ENCODE peak calls at places on chromosome 19, in eight cellular contexts. T, W, Z, I, C, R, H and O are unnamed samples. For H4K20me1, the result is how much of the 10 kb centered on the place peaks cover.

GRCh38 chr19:9467161-9467560 is 31.3 kb downstream of the ZNF560 start:
- DNase-seq in Z (no peak), W (no peak), C (no peak), H (no peak), R (no peak), T (no peak), I (no peak), O (no peak)

GRCh38 chr19:51663650-51664049 is 17.0 kb upstream of the SIGLEC14 start:
- DNase-seq in Z (no peak), T (no peak), C (no peak), H (no peak), W (no peak), I (no peak), R (no peak), O (no peak)

GRCh38 chr19:49613374-49613773 is 22.4 kb downstream of the PRR12 start:
- DNase-seq in W (no peak), Z (no peak), T (peak), R (peak), C (no peak), I (no peak), H (peak), O (no peak)

GRCh38 chr19:23346696-23347095 is 48.6 kb downstream of the ZNF91 start:
- DNase-seq in R (no peak), C (no peak), W (no peak), Z (no peak), H (no peak), I (no peak), T (no peak), O (no peak)

GRCh38 chr19:50258918-50259372 is 55.5 kb downstream of the MYH14 start:
- DNase-seq in H (peak), C (no peak), I (peak), R (peak), W (peak), T (peak), Z (peak), O (peak)

GRCh38 chr19:46309056-46309455 is 12.2 kb downstream of the HIF3A start:
- DNase-seq in T (no peak), R (no peak), W (no peak), C (no peak), I (no peak), Z (no peak), H (no peak), O (no peak)

GRCh38 chr19:51131780-51132680 is 7.3 kb downstream of the SIGLEC9 start:
- DNase-seq in C (no peak), R (peak), T (no peak), Z (peak), H (peak), I (peak), W (no peak), O (peak)

GRCh38 chr19:7833225-7834156 is 3.5 kb downstream of the EVI5L start:
- DNase-seq in W (no peak), T (peak), C (no peak), Z (no peak), I (no peak), H (peak), R (no peak), O (no peak)

GRCh38 chr19:48695743-48696352 is at the start of gene FUT2:
- DNase-seq in R (peak), H (no peak), I (no peak), T (no peak), C (no peak), Z (peak), W (no peak), O (peak)

GRCh38 chr19:30799854-30800755 is 427.9 kb downstream of the ZNF536 start:
- DNase-seq in C (peak), W (no peak), H (peak), T (no peak), R (peak), Z (peak), I (no peak), O (peak)

GRCh38 chr19:29277107-29277506 is 64.2 kb upstream of the UQCRFS1 start:
- DNase-seq in H (no peak), W (peak), T (no peak), R (no peak), Z (peak), I (no peak), C (peak), O (peak)

GRCh38 chr19:18000981-18001836 is 6.8 kb upstream of the ARRDC2 start:
- DNase-seq in H (peak), T (peak), W (peak), Z (peak), I (peak), C (no peak), R (peak), O (peak)

GRCh38 chr19:38034153-38034835 is 127.3 kb downstream of the SIPA1L3 start:
- DNase-seq in C (no peak), Z (no peak), T (no peak), W (peak), I (no peak), R (no peak), H (peak), O (no peak)

GRCh38 chr19:588093-588742 is 1.5 kb upstream of the HCN2 start:
- DNase-seq in R (peak), H (peak), T (peak), W (peak), C (peak), I (peak), Z (peak), O (peak)

GRCh38 chr19:47697863-47698609 is 15.2 kb upstream of the EHD2 start:
- DNase-seq in Z (peak), T (peak), W (peak), I (peak), C (peak), R (peak), H (peak), O (peak)

GRCh38 chr19:13832096-13832495 is 36.9 kb downstream of the ZSWIM4 start:
- DNase-seq in R (no peak), T (no peak), H (peak), W (no peak), Z (no peak), C (no peak), I (no peak), O (no peak)

GRCh38 chr19:16143399-16144215 is at the start of gene HSH2D:
- DNase-seq in C (peak), T (peak), I (no peak), R (peak), W (peak), Z (no peak), H (no peak), O (peak)

GRCh38 chr19:3516675-3517207 is 10.6 kb downstream of the FZR1 start:
- DNase-seq in R (no peak), I (peak), Z (no peak), H (no peak), C (peak), T (peak), W (peak), O (no peak)

GRCh38 chr19:49448432-49448786 is 3.2 kb downstream of the PIH1D1 start:
- DNase-seq in R (no peak), I (no peak), T (no peak), C (no peak), Z (no peak), W (no peak), H (no peak), O (no peak)

GRCh38 chr19:51792932-51793331 is 2.0 kb upstream of the FPR3 start:
- DNase-seq in I (no peak), R (no peak), H (no peak), T (no peak), W (no peak), C (no peak), Z (no peak), O (no peak)

GRCh38 chr19:16521715-16522289 is 20.4 kb downstream of the CHERP start:
- DNase-seq in Z (no peak), T (no peak), I (no peak), C (no peak), W (no peak), H (no peak), R (no peak), O (no peak)

GRCh38 chr19:4519521-4520277 is 1.4 kb upstream of the PLIN4 start:
- DNase-seq in H (peak), Z (no peak), R (no peak), W (no peak), T (no peak), I (no peak), C (no peak), O (no peak)

GRCh38 chr19:19138110-19138981 is at the start of gene TMEM161A:
- DNase-seq in T (peak), R (peak), H (peak), W (peak), I (peak), Z (peak), C (peak), O (peak)

GRCh38 chr19:18304496-18305312 is 18.2 kb downstream of the LSM4 start:
- DNase-seq in T (peak), W (peak), R (peak), Z (peak), I (peak), H (peak), C (peak), O (peak)

GRCh38 chr19:4130635-4131438 is 6.9 kb upstream of the MAP2K2 start:
- DNase-seq in Z (no peak), C (no peak), T (peak), R (peak), H (peak), W (no peak), I (no peak), O (no peak)

GRCh38 chr19:19485161-19485997 is 30.0 kb downstream of the TSSK6 start:
- DNase-seq in W (no peak), T (no peak), I (no peak), R (no peak), H (peak), Z (no peak), C (no peak), O (no peak)

GRCh38 chr19:53506728-53507127 is 31.2 kb upstream of the ZNF331 start:
- DNase-seq in W (no peak), H (no peak), Z (no peak), I (no peak), T (no peak), C (no peak), R (no peak), O (no peak)

GRCh38 chr19:38375098-38375493 is 725 bp downstream of the PSMD8 start:
- DNase-seq in I (no peak), C (no peak), T (no peak), Z (no peak), H (no peak), W (no peak), R (no peak), O (no peak)

GRCh38 chr19:36030264-36031148 is 2.2 kb downstream of the CLIP3 start:
- DNase-seq in R (no peak), Z (no peak), H (peak), I (peak), W (no peak), C (peak), T (no peak), O (peak)

GRCh38 chr19:15466851-15467733 is 2.7 kb upstream of the RASAL3 start:
- DNase-seq in C (peak), W (peak), R (no peak), H (peak), T (peak), I (no peak), Z (no peak), O (no peak)

GRCh38 chr19:29535432-29535831 is 9.6 kb downstream of the VSTM2B start:
- DNase-seq in R (no peak), H (no peak), W (no peak), T (no peak), Z (peak), I (no peak), C (no peak), O (peak)

GRCh38 chr19:44356383-44357111 is at the start of gene ZNF112:
- DNase-seq in Z (peak), I (peak), W (no peak), C (no peak), H (peak), R (peak), T (peak), O (peak)

GRCh38 chr19:43726736-43727592 is 11.1 kb downstream of the IRGC start:
- DNase-seq in Z (no peak), I (no peak), C (no peak), T (no peak), W (no peak), H (peak), R (no peak), O (no peak)

GRCh38 chr19:27925202-27925601 is 1287.7 kb downstream of the UQCRFS1 start:
- DNase-seq in I (no peak), W (no peak), T (no peak), H (no peak), R (no peak), Z (no peak), C (no peak), O (no peak)

GRCh38 chr19:49786432-49786831 is 19.6 kb downstream of the AP2A1 start:
- DNase-seq in T (peak), I (no peak), Z (no peak), H (peak), C (no peak), W (no peak), R (no peak), O (no peak)

GRCh38 chr19:55212447-55212846 is 3.1 kb upstream of the PTPRH start:
- DNase-seq in C (peak), I (no peak), W (peak), H (no peak), Z (no peak), T (peak), R (peak), O (peak)

GRCh38 chr19:32566246-32566830 is 14.7 kb upstream of the PDCD5 start:
- DNase-seq in Z (no peak), R (no peak), W (no peak), I (no peak), C (no peak), H (peak), T (no peak), O (no peak)
- TF ChIP-seq EZH2phosphoT487 in Z (no peak), R (no peak), W (no peak), I (no peak), C (no peak), H (no peak), T (no peak), O (no peak)

GRCh38 chr19:10768936-10769335 is 51.1 kb downstream of the DNM2 start:
- DNase-seq in R (no peak), C (no peak), W (peak), I (no peak), T (no peak), H (no peak), Z (no peak), O (no peak)
- H4K20me1 ChIP-seq in R (under half), C (under half), W (under half), I (under half), T (under half), H (under half), Z (under half), O (under half)

GRCh38 chr19:2363419-2363818 is 3.4 kb downstream of the TMPRSS9 start:
- DNase-seq in H (no peak), I (peak), Z (peak), R (no peak), C (no peak), T (no peak), W (no peak), O (no peak)
- TF ChIP-seq EZH2phosphoT487 in H (no peak), I (no peak), Z (no peak), R (no peak), C (no peak), T (no peak), W (no peak), O (no peak)

DNA sequence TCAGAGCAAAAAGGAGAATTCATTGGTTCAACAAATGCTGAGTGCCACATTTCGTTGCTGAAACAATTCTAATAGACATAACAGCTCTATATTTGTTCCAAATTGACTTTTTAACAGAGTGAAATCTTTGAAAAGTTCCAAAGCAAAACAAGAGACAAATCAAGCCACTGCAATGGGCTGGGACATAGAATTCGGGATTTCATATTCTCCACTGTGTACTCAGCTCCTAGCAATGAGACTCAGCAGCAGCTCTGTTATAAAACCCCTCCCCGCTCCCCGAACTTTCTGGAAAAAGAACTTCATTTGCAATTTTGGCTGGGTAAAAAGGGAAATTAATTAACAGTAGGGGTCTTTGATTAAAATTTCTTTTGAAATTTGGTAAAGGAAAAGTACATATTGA is 11.3 kb downstream of the RFX2 start:
- DNase-seq in R (no peak), Z (no peak), T (no peak), W (no peak), I (no peak), C (no peak), H (no peak), O (no peak)
- H4K20me1 ChIP-seq in R (under half), Z (under half), T (under half), W (under half), I (under half), C (under half), H (under half), O (under half)

DNA sequence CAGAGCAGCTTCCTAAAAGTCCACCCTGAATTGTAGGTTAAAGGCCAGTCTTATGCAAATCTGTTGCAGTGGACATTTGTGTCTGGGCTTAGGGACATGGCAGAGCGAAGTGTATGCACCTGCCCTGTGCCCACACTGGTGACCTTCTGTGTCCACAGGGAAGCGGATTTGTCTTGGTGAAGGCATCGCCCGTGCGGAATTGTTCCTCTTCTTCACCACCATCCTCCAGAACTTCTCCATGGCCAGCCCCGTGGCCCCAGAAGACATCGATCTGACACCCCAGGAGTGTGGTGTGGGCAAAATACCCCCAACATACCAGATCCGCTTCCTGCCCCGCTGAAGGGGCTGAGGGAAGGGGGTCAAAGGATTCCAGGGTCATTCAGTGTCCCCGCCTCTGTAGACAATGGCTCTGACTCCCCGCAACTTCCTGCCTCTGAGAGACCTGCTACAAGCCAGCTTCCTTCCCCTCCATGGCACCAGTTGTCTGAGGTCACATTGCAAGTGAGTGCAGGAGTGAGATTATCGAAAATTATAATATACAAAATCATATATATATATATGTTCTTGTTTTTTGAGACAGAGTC is 25.5 kb downstream of the CYP2B6 start:
- DNase-seq in I (no peak), Z (no peak), R (no peak), H (no peak), W (no peak), T (no peak), C (no peak), O (no peak)
- TF ChIP-seq EZH2phosphoT487 in I (no peak), Z (no peak), R (no peak), H (no peak), W (no peak), T (no peak), C (no peak), O (no peak)